ENCODE peak calls at places on chromosomes 1 and 21, in six cellular contexts. V is choroid plexus epithelial cell, H is IMR-90, S is fibroblast of lung, Q is pancreas, Z is left lung. Y is an unnamed sample.

GRCh38 chr1:100657876-100658715 is 61.4 kb upstream of the VCAM1 start:
- DNase-seq in Q (no peak), S (peak), Z (no peak), H (peak), V (peak), Y (no peak)

GRCh38 chr1:99648107-99648506 is 2.2 kb downstream of the PALMD start:
- DNase-seq in Z (peak), Q (no peak), H (no peak), S (peak), V (no peak), Y (peak)

GRCh38 chr1:212291505-212292134 is 6.4 kb downstream of the PPP2R5A start:
- DNase-seq in Z (no peak), S (peak), Q (no peak), V (peak), H (peak), Y (peak)

GRCh38 chr1:219961684-219962083 is 33.3 kb upstream of the SLC30A10 start:
- DNase-seq in V (no peak), Q (no peak), H (no peak), S (no peak), Z (no peak), Y (no peak)

GRCh38 chr1:36781098-36781497 is 253.2 kb downstream of the GRIK3 start:
- DNase-seq in Z (no peak), V (no peak), Q (no peak), S (no peak), H (no peak), Y (no peak)

GRCh38 chr1:202076050-202076511 is 46.6 kb upstream of the GPR37L1 start:
- DNase-seq in V (no peak), H (no peak), S (peak), Q (no peak), Z (no peak), Y (no peak)

GRCh38 chr1:228454238-228454637 is 32.9 kb upstream of the RNF187 start:
- DNase-seq in H (no peak), V (no peak), S (no peak), Z (no peak), Q (no peak), Y (peak)

GRCh38 chr21:42311816-42312625 is 3.2 kb downstream of the TFF3 start:
- DNase-seq in V (no peak), H (no peak), S (no peak), Q (no peak), Z (no peak), Y (no peak)

GRCh38 chr1:103497404-103497803 is 28.1 kb upstream of the RNPC3 start:
- DNase-seq in Z (no peak), Q (no peak), H (no peak), V (no peak), S (no peak), Y (peak)

GRCh38 chr1:238951809-238952208 is 434.6 kb upstream of the CHRM3 start:
- DNase-seq in Q (no peak), H (peak), S (peak), V (peak), Z (no peak), Y (peak)

GRCh38 chr21:23963454-23963853 is 1643.8 kb downstream of the MRPL39 start:
- DNase-seq in S (peak), V (no peak), Z (no peak), Q (no peak), H (peak), Y (peak)

GRCh38 chr1:203083463-203083921 is 2.3 kb downstream of the MYOG start:
- DNase-seq in H (no peak), V (no peak), S (no peak), Z (no peak), Q (no peak), Y (no peak)

GRCh38 chr1:201539561-201540404 is 856 bp downstream of the NAV1 start:
- DNase-seq in S (peak), Z (peak), H (peak), V (no peak), Q (no peak), Y (peak)

GRCh38 chr1:156114101-156114918 is at the start of gene LMNA:
- DNase-seq in V (peak), S (peak), Z (peak), H (peak), Q (peak), Y (peak)

GRCh38 chr1:41672641-41673313 is 188.3 kb upstream of the EDN2 start:
- DNase-seq in Q (no peak), Z (no peak), H (peak), V (peak), S (peak), Y (peak)

GRCh38 chr1:107246775-107247345 is 106.0 kb downstream of the NTNG1 start:
- DNase-seq in S (peak), Z (no peak), Q (no peak), V (no peak), H (no peak), Y (peak)

GRCh38 chr1:223771814-223772770 is 59.8 kb downstream of the CAPN2 start:
- DNase-seq in H (peak), Q (no peak), S (peak), Z (no peak), V (peak), Y (peak)

GRCh38 chr1:245334827-245335490 is 180.2 kb downstream of the KIF26B start:
- DNase-seq in Z (no peak), Q (no peak), S (no peak), H (no peak), V (no peak), Y (no peak)

GRCh38 chr21:44795342-44795741 is 6.3 kb downstream of the UBE2G2 start:
- DNase-seq in V (no peak), S (no peak), H (no peak), Q (no peak), Z (no peak), Y (peak)

GRCh38 chr21:42179316-42179715 is 39.6 kb upstream of the ABCG1 start:
- DNase-seq in S (no peak), Z (no peak), H (no peak), Q (no peak), V (no peak), Y (no peak)

GRCh38 chr1:192633533-192634258 is 2.3 kb upstream of the RGS13 start:
- DNase-seq in V (no peak), S (peak), H (peak), Z (no peak), Q (no peak), Y (no peak)

GRCh38 chr21:26438976-26439375 is 134.1 kb downstream of the CYYR1 start:
- DNase-seq in S (no peak), Z (no peak), Q (no peak), V (no peak), H (no peak), Y (no peak)

GRCh38 chr1:118144777-118145176 is 40.3 kb downstream of the SPAG17 start:
- DNase-seq in Q (no peak), H (peak), S (no peak), Z (no peak), V (peak), Y (no peak)

GRCh38 chr1:26317612-26318337 is at the start of gene CD52:
- DNase-seq in S (no peak), Z (no peak), Q (no peak), V (no peak), H (no peak), Y (no peak)

GRCh38 chr1:154809436-154810413 is 60.4 kb downstream of the KCNN3 start:
- DNase-seq in Z (no peak), V (peak), Q (no peak), S (peak), H (peak), Y (peak)

GRCh38 chr1:225998560-225999226 is 450 bp downstream of the SDE2 start:
- DNase-seq in Z (no peak), H (peak), V (peak), S (peak), Q (no peak), Y (peak)

GRCh38 chr1:228131736-228132135 is 8.3 kb upstream of the GUK1 start:
- DNase-seq in V (no peak), S (no peak), H (no peak), Z (no peak), Q (no peak), Y (no peak)

GRCh38 chr1:94236021-94236491 is 1.3 kb downstream of the ARHGAP29 start:
- DNase-seq in V (peak), S (peak), Q (no peak), Z (no peak), H (peak), Y (no peak)

GRCh38 chr1:34270181-34270580 is 93.5 kb downstream of the C1orf94 start:
- DNase-seq in Z (no peak), Q (no peak), H (no peak), S (peak), V (no peak), Y (no peak)

GRCh38 chr1:186682721-186683120 is 2.5 kb upstream of the PTGS2 start:
- DNase-seq in Z (no peak), S (peak), V (peak), H (peak), Q (no peak), Y (peak)
- H3K4me3 ChIP-seq in Z (no peak), S (no peak), V (no peak), H (no peak), Q (no peak), Y (no peak)

GRCh38 chr1:234909851-234910250 is 218.8 kb downstream of the TOMM20 start:
- DNase-seq in V (no peak), S (no peak), Z (no peak), Q (no peak), H (no peak), Y (no peak)

GRCh38 chr1:234908571-234908970 is 220.1 kb downstream of the TOMM20 start:
- DNase-seq in V (no peak), S (no peak), Q (no peak), H (no peak), Z (no peak), Y (no peak)

GRCh38 chr1:234907585-234908457 is 220.8 kb downstream of the TOMM20 start:
- DNase-seq in V (peak), S (peak), Q (no peak), H (peak), Z (no peak), Y (no peak)

GRCh38 chr1:234909307-234909706 is 219.3 kb downstream of the TOMM20 start:
- DNase-seq in V (no peak), H (no peak), Z (no peak), S (no peak), Q (no peak), Y (no peak)

GRCh38 chr1:234906654-234907053 is 222.0 kb downstream of the TOMM20 start:
- DNase-seq in Z (no peak), H (no peak), V (no peak), S (no peak), Q (no peak), Y (no peak)
- TF ChIP-seq CTCF in Z (no peak), H (no peak), V (no peak), S (no peak), Q (no peak), Y (no peak)

GRCh38 chr1:1361982-1362423 is 3.6 kb upstream of the MXRA8 start:
- DNase-seq in H (peak), Q (peak), S (peak), Z (peak), V (peak), Y (no peak)
- H3K4me3 ChIP-seq in H (no peak), Q (no peak), S (no peak), Z (no peak), V (peak), Y (no peak)

GRCh38 chr21:32494946-32495703 is 82.6 kb downstream of the EVA1C start:
- DNase-seq in Z (no peak), Q (no peak), H (peak), S (peak), V (peak), Y (peak)

GRCh38 chr21:32496536-32496935 is 84.0 kb downstream of the EVA1C start:
- DNase-seq in Z (no peak), V (no peak), S (no peak), H (no peak), Q (no peak), Y (no peak)

GRCh38 chr21:32499249-32500055 is 85.9 kb downstream of the TCP10L start:
- DNase-seq in H (peak), Q (no peak), Z (no peak), S (peak), V (peak), Y (no peak)
- TF ChIP-seq CTCF in H (peak), Q (no peak), Z (no peak), S (no peak), V (peak), Y (no peak)

DNA sequence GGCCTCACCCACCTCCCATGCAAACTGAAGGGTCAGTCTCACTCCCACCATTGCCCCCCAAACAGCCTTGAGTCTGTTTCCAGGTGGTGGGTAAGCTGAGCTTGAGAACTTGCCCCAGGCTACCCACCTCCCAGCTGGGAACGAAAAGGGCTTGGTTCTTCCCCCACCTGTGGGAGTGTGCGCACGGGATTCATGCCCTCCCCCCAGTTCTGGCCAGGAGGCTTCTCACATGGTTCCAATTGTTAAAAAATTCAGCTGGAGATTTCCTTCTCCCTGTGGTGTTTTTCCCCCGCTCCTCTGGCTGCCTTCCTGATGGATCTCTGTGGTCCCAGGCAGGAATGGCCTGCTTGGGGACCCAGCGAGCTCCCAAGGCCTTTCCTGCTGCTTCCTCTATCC is 81.8 kb upstream of the C21orf91 start:
- DNase-seq in Z (no peak), S (no peak), Q (no peak), H (no peak), V (no peak), Y (no peak)
- H3K4me3 ChIP-seq in Z (no peak), S (no peak), Q (no peak), H (no peak), V (no peak), Y (no peak)

GRCh38 chr1:170303034-170303433 is 157.3 kb downstream of the NTMT2 start:
- DNase-seq in Q (no peak), V (peak), H (no peak), S (no peak), Z (no peak), Y (no peak)

GRCh38 chr1:170306948-170307347 is 161.2 kb downstream of the NTMT2 start:
- DNase-seq in V (peak), S (no peak), Q (no peak), H (no peak), Z (no peak), Y (no peak)

GRCh38 chr1:170309389-170310013 is 163.7 kb downstream of the NTMT2 start:
- DNase-seq in Z (no peak), H (peak), V (peak), S (peak), Q (no peak), Y (peak)

GRCh38 chr1:170307426-170307825 is 161.7 kb downstream of the NTMT2 start:
- DNase-seq in H (peak), S (no peak), Q (no peak), V (peak), Z (no peak), Y (peak)

DNA sequence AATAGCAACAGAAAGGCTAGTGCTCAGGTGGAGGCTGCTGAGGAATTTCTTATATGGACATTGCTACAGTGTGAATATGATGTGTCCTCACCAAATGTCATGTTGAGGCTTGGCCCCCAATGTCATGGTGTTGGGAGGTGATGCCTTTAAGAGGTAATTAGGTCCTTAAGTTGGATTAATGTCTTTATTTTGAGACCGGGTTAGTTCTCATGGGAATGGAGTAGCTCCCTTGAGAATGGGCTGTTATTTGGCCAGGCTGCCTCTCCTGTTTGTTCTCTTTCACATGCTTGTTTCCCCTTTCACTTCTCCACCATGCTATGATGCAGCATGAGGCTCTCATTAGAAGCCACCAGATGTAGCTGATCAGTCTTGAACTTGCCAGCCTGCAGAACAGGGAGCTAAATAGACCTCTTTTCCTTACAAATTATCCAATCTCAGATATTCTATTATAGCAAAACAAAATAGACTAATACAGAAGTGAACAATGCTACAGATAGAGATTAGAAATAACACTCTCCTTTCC is 160.1 kb downstream of the NTMT2 start:
- DNase-seq in V (peak), H (no peak), Z (no peak), S (no peak), Q (no peak), Y (no peak)
- TF ChIP-seq CTCF in V (no peak), H (no peak), Z (no peak), S (no peak), Q (no peak), Y (no peak)

GRCh38 chr21:37529649-37530048 is 163.1 kb downstream of the DYRK1A start:
- DNase-seq in V (no peak), S (no peak), Q (no peak), Z (no peak), H (no peak), Y (no peak)

GRCh38 chr21:37532868-37533780 is 166.6 kb downstream of the DYRK1A start:
- DNase-seq in Q (peak), V (peak), Z (peak), H (peak), S (peak), Y (peak)

GRCh38 chr21:37531402-37532042 is 164.9 kb downstream of the DYRK1A start:
- DNase-seq in Q (peak), Z (peak), H (no peak), V (no peak), S (no peak), Y (no peak)

GRCh38 chr21:37528150-37528937 is 161.8 kb downstream of the DYRK1A start:
- DNase-seq in V (no peak), S (no peak), Q (no peak), H (no peak), Z (no peak), Y (no peak)

DNA sequence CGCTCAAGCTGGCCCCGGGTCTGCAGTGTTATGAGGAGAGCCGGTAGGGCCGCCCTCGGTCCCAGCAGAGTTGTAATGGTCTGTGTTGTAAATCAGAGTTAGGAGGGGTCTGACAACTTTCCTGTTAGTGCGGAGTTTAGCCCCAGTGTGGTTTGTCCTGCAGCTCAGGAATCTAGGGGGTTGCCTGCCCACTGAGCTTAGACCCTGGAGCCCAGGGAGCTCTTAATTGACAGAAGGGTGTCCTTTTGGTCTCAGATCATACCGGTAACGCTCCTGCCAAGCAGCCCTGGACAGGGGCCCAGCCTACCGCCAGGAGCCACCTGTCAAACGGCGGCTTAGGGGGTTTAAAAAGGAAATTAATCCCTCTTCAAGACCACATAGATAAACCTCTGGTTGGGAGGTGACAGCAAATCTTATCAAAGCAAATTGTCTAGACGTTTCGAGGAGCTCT is 164.4 kb downstream of the DYRK1A start:
- DNase-seq in Q (no peak), V (no peak), S (no peak), H (no peak), Z (no peak), Y (no peak)
- H3K4me3 ChIP-seq in Q (no peak), V (no peak), S (no peak), H (no peak), Z (no peak), Y (no peak)

DNA sequence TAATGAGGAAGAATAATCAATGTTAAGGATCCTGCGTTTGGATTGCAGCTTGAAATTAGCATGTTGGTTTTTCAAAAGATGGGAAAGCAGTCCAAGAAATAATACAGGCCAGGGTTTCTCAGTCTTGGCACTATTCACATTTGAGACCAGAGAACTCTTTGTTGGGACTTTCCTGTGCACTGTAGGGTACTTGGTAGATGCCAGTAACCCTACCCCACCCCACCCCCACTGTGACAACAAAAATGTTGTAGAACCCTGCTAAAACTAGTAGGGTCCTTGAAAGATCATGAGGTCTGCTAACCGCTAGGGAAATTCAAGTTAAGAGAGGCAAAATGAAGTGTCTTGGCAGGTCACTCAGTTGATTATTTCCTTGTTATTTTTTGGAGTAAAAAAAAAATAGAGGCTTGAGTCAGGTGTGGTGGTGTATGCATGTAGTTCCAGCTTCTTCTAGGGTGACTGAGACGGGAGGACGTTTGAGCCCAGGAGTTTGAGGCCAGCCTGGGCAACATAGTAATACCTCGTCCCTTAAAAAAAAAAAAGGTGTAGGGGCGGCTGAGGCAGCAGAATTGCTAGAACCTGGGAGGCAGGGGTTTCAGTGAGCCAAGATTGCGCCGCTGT is 53.3 kb downstream of the SPEN start:
- DNase-seq in S (no peak), H (no peak), V (no peak), Z (no peak), Q (no peak), Y (no peak)
- TF ChIP-seq CTCF in S (no peak), H (no peak), V (no peak), Z (no peak), Q (no peak), Y (no peak)

GRCh38 chr21:35838987-35839763 is 221.2 kb downstream of the SETD4 start:
- DNase-seq in S (no peak), Z (no peak), V (no peak), Q (no peak), H (no peak), Y (no peak)

GRCh38 chr21:35843911-35844667 is 216.2 kb downstream of the SETD4 start:
- DNase-seq in H (no peak), Q (no peak), S (no peak), Z (no peak), V (no peak), Y (no peak)

GRCh38 chr21:35838350-35838749 is 222.0 kb downstream of the SETD4 start:
- DNase-seq in S (no peak), H (no peak), Z (no peak), Q (no peak), V (no peak), Y (no peak)

GRCh38 chr21:35840197-35840799 is 220.0 kb downstream of the SETD4 start:
- DNase-seq in V (peak), Q (no peak), H (peak), Z (no peak), S (peak), Y (peak)

GRCh38 chr21:35840949-35841348 is 219.4 kb downstream of the SETD4 start:
- DNase-seq in Z (no peak), Q (no peak), S (no peak), V (no peak), H (no peak), Y (no peak)
- H3K4me3 ChIP-seq in Z (no peak), Q (no peak), S (no peak), V (no peak), H (no peak), Y (no peak)

Y was measured in epithelial cell of esophagus.